ENCODE peak calls at places on chromosome 5, in nine cellular contexts. E is SK-N-SH, Q is H7, R is DND-41, Z is brain microvascular endothelial cell, I is pancreas, F is WERI-Rb-1, P is stomach, K is SJSA1. O is an unnamed sample.

GRCh38 chr5:72519191-72519590 is 12.0 kb upstream of the ZNF366 start:
- DNase-seq in E (no peak), Q (no peak), R (no peak), Z (no peak), I (no peak), F (no peak), P (no peak), K (no peak), O (no peak)

GRCh38 chr5:109585012-109585599 is 104.6 kb upstream of the MAN2A1 start:
- DNase-seq in E (no peak), Q (no peak), R (no peak), Z (no peak), I (no peak), F (no peak), P (no peak), K (no peak), O (no peak)

GRCh38 chr5:43105369-43106289 is 15.1 kb upstream of the ZNF131 start:
- DNase-seq in E (peak; percentile 87), Q (peak; percentile 89), R (peak; percentile 92), Z (peak; percentile 91), I (peak; percentile 86), F (peak; percentile 93), P (peak; percentile 90), K (peak; percentile 95), O (peak; percentile 83)

GRCh38 chr5:151600069-151600665 is 9.0 kb upstream of the FAT2 start:
- DNase-seq in E (no peak), Q (no peak), R (no peak), Z (no peak), I (no peak), F (no peak), P (no peak), K (no peak), O (no peak)

GRCh38 chr5:122941737-122942136 is 94.8 kb downstream of the PPIC start:
- DNase-seq in E (no peak), Q (no peak), R (no peak), Z (no peak), I (no peak), F (no peak), P (no peak), K (no peak), O (no peak)

GRCh38 chr5:154355141-154355611 is 90.6 kb upstream of the SAP30L start:
- DNase-seq in E (peak; percentile 29), Q (peak; percentile 50), R (no peak), Z (no peak), I (no peak), F (no peak), P (no peak), K (peak; percentile 14), O (no peak)

GRCh38 chr5:78706381-78706780 is 57.8 kb upstream of the LHFPL2 start:
- DNase-seq in E (no peak), Q (no peak), R (no peak), Z (peak; percentile 44), I (no peak), F (no peak), P (no peak), K (peak; percentile 65), O (no peak)

GRCh38 chr5:86968311-86968753 is 299.4 kb upstream of the RASA1 start:
- DNase-seq in E (peak; percentile 0), Q (no peak), R (peak; percentile 4), Z (peak; percentile 12), I (peak; percentile 22), F (peak; percentile 10), P (no peak), K (peak; percentile 68), O (peak; percentile 49)

GRCh38 chr5:134570886-134571285 is 45.4 kb downstream of the JADE2 start:
- DNase-seq in E (no peak), Q (no peak), R (no peak), Z (no peak), I (no peak), F (no peak), P (no peak), K (no peak), O (no peak)

GRCh38 chr5:134568339-134568700 is 42.9 kb downstream of the JADE2 start:
- DNase-seq in E (no peak), Q (no peak), R (no peak), Z (no peak), I (no peak), F (no peak), P (no peak), K (no peak), O (no peak)

GRCh38 chr5:134570365-134570758 is 44.9 kb downstream of the JADE2 start:
- DNase-seq in E (no peak), Q (no peak), R (no peak), Z (no peak), I (no peak), F (no peak), P (no peak), K (no peak), O (no peak)

GRCh38 chr5:134568761-134569725 is 43.6 kb downstream of the JADE2 start:
- DNase-seq in E (peak; percentile 87), Q (no peak), R (no peak), Z (no peak), I (peak; percentile 74), F (no peak), P (peak; percentile 91), K (no peak), O (no peak)

DNA sequence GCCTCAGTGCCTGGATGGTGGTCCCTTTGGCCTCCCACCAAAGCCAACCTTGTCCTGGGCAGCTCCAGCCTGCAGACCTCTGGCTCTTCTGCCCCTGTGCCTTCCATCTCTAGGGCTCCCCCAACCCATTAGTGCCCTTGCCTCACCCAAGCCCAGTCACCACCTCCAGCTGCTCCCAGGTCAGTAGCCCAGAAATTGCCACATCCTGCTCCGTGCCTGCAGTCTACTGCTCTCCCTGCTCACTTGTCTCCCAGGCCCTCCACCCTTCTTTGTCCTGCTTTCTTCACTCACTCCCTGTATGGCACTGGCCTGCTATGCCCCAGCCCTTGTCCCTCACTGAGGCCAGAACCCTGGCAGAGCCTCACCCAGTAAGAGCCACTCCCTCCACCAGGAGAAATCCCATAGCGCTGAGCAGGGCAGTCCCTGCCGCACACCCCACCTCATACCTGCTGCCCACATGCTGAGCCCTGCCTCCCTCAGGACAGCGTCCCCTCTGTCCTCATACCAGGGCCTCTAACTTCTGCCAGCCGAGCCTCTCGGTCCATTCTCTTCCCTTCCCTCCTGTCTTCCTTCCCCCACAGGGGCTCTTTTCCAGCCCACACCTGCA is 44.4 kb downstream of the JADE2 start:
- DNase-seq in E (no peak), Q (no peak), R (no peak), Z (no peak), I (no peak), F (no peak), P (no peak), K (no peak), O (no peak)
- H3K36me3 ChIP-seq in E (peaks cover 44% of the 10 kb centered on the region), Q (peaks cover 52% of the 10 kb centered on the region), R (peaks cover 100% of the 10 kb centered on the region), Z (peaks cover 23% of the 10 kb centered on the region), I (peaks cover 30% of the 10 kb centered on the region), F (peaks cover 66% of the 10 kb centered on the region), P (peaks cover 98% of the 10 kb centered on the region), K (peaks cover 81% of the 10 kb centered on the region), O (peaks cover 26% of the 10 kb centered on the region)

GRCh38 chr5:166977916-166978434 is 1313.5 kb upstream of the WWC1 start:
- DNase-seq in E (no peak), Q (no peak), R (no peak), Z (no peak), I (no peak), F (no peak), P (no peak), K (no peak), O (no peak)
- H3K4me3 ChIP-seq in E (peak overlapping the region; percentile 54), Q (peak overlapping the region; percentile 71), R (no peak overlapping the region), Z (peak overlapping the region; percentile 60), I (peak overlapping the region; percentile 42), F (peak overlapping the region; percentile 55), P (peak overlapping the region; percentile 61), K (no peak overlapping the region), O (no peak overlapping the region)

GRCh38 chr5:177537389-177538361 is 16.7 kb downstream of the FAM193B start:
- DNase-seq in E (no peak), Q (peak; percentile 77), R (no peak), Z (peak; percentile 78), I (peak; percentile 57), F (no peak), P (no peak), K (peak; percentile 93), O (peak; percentile 52)
- H3K36me3 ChIP-seq in E (peaks cover 44% of the 10 kb centered on the region), Q (peaks cover 25% of the 10 kb centered on the region), R (peaks cover 81% of the 10 kb centered on the region), Z (peaks cover 14% of the 10 kb centered on the region), I (peaks cover 2% of the 10 kb centered on the region), F (peaks cover 8% of the 10 kb centered on the region), P (peaks cover 60% of the 10 kb centered on the region), K (peaks cover 58% of the 10 kb centered on the region), O (peaks cover 12% of the 10 kb centered on the region)

GRCh38 chr5:168329302-168329701 is 37.9 kb downstream of the WWC1 start:
- DNase-seq in E (no peak), Q (no peak), R (no peak), Z (no peak), I (no peak), F (no peak), P (no peak), K (peak; percentile 37), O (no peak)
- H3K4me3 ChIP-seq in E (no peak overlapping the region), Q (no peak overlapping the region), R (no peak overlapping the region), Z (no peak overlapping the region), I (no peak overlapping the region), F (no peak overlapping the region), P (no peak overlapping the region), K (no peak overlapping the region), O (no peak overlapping the region)

GRCh38 chr5:169584998-169585451 is 1.5 kb downstream of the SPDL1 start:
- DNase-seq in E (peak; percentile 7), Q (peak; percentile 4), R (no peak), Z (no peak), I (no peak), F (no peak), P (no peak), K (peak; percentile 54), O (no peak)
- H3K36me3 ChIP-seq in E (peaks cover 30% of the 10 kb centered on the region), Q (peaks cover 6% of the 10 kb centered on the region), R (peaks cover 28% of the 10 kb centered on the region), Z (peaks cover 4% of the 10 kb centered on the region), I (no peaks in the 10 kb centered on the region), F (peaks cover 19% of the 10 kb centered on the region), P (peaks cover 20% of the 10 kb centered on the region), K (peaks cover 50% of the 10 kb centered on the region), O (peaks cover 2% of the 10 kb centered on the region)